ENCODE peak calls at places on chromosomes 5 and 9, in six cellular contexts. One of them, this sample, is unnamed.
A peak's percentile ranks its signal among the peaks of the same experiment; 100 is the strongest.

GRCh38 chr5:72109625-72110024 is 2.4 kb downstream of the MAP1B start:
- DNase-seq in HCT116: no peak
- DNase-seq in fibroblast of lung: no peak
- DNase-seq in dorsolateral prefrontal cortex: peak; percentile 35
- DNase-seq in right atrium auricular region: no peak
- DNase-seq in endodermal cell: no peak
- DNase-seq in this sample: no peak

GRCh38 chr5:148796931-148797330 is 29.5 kb upstream of the ADRB2 start:
- DNase-seq in HCT116: no peak
- DNase-seq in fibroblast of lung: no peak
- DNase-seq in dorsolateral prefrontal cortex: no peak
- DNase-seq in right atrium auricular region: no peak
- DNase-seq in endodermal cell: no peak
- DNase-seq in this sample: no peak

GRCh38 chr9:2722715-2723114 is 5.4 kb downstream of the KCNV2 start:
- DNase-seq in HCT116: no peak
- DNase-seq in fibroblast of lung: peak; percentile 18
- DNase-seq in dorsolateral prefrontal cortex: no peak
- DNase-seq in right atrium auricular region: no peak
- DNase-seq in endodermal cell: no peak
- DNase-seq in this sample: peak; percentile 61

GRCh38 chr9:81575976-81576375 is 113.4 kb downstream of the TLE1 start:
- DNase-seq in HCT116: no peak
- DNase-seq in fibroblast of lung: peak; percentile 48
- DNase-seq in dorsolateral prefrontal cortex: no peak
- DNase-seq in right atrium auricular region: no peak
- DNase-seq in endodermal cell: no peak
- DNase-seq in this sample: no peak

GRCh38 chr9:121680236-121680635 is 28.8 kb downstream of the DAB2IP start:
- DNase-seq in HCT116: no peak
- DNase-seq in fibroblast of lung: no peak
- DNase-seq in dorsolateral prefrontal cortex: no peak
- DNase-seq in right atrium auricular region: no peak
- DNase-seq in endodermal cell: no peak
- DNase-seq in this sample: no peak

GRCh38 chr5:84524491-84524890 is 139.8 kb upstream of the EDIL3 start:
- DNase-seq in HCT116: no peak
- DNase-seq in fibroblast of lung: peak; percentile 54
- DNase-seq in dorsolateral prefrontal cortex: no peak
- DNase-seq in right atrium auricular region: no peak
- DNase-seq in endodermal cell: no peak
- DNase-seq in this sample: no peak

GRCh38 chr5:132270706-132271105 is 13.2 kb downstream of the PDLIM4 start:
- DNase-seq in HCT116: no peak
- DNase-seq in fibroblast of lung: no peak
- DNase-seq in dorsolateral prefrontal cortex: no peak
- DNase-seq in right atrium auricular region: peak; percentile 55
- DNase-seq in endodermal cell: no peak
- DNase-seq in this sample: no peak

GRCh38 chr5:7606840-7607453 is 211.0 kb downstream of the ADCY2 start:
- DNase-seq in HCT116: no peak
- DNase-seq in fibroblast of lung: no peak
- DNase-seq in dorsolateral prefrontal cortex: no peak
- DNase-seq in right atrium auricular region: no peak
- DNase-seq in endodermal cell: peak; percentile 66
- DNase-seq in this sample: no peak

GRCh38 chr9:24602687-24603352 is 57.1 kb upstream of the IZUMO3 start:
- DNase-seq in HCT116: no peak
- DNase-seq in fibroblast of lung: no peak
- DNase-seq in dorsolateral prefrontal cortex: no peak
- DNase-seq in right atrium auricular region: no peak
- DNase-seq in endodermal cell: no peak
- DNase-seq in this sample: no peak

GRCh38 chr9:86485359-86485758 is 131.1 kb upstream of the TUT7 start:
- DNase-seq in HCT116: no peak
- DNase-seq in fibroblast of lung: no peak
- DNase-seq in dorsolateral prefrontal cortex: no peak
- DNase-seq in right atrium auricular region: no peak
- DNase-seq in endodermal cell: no peak
- DNase-seq in this sample: no peak

GRCh38 chr5:6551287-6551954 is 81.4 kb downstream of the NSUN2 start:
- DNase-seq in HCT116: no peak
- DNase-seq in fibroblast of lung: no peak
- DNase-seq in dorsolateral prefrontal cortex: no peak
- DNase-seq in right atrium auricular region: peak; percentile 54
- DNase-seq in endodermal cell: no peak
- DNase-seq in this sample: peak; percentile 83

GRCh38 chr9:109411818-109412352 is 86.2 kb downstream of the PTPN3 start:
- DNase-seq in HCT116: no peak
- DNase-seq in fibroblast of lung: peak; percentile 81
- DNase-seq in dorsolateral prefrontal cortex: no peak
- DNase-seq in right atrium auricular region: no peak
- DNase-seq in endodermal cell: peak; percentile 75
- DNase-seq in this sample: no peak

GRCh38 chr5:12616093-12616492 is 711.8 kb upstream of the CTNND2 start:
- DNase-seq in HCT116: no peak
- DNase-seq in fibroblast of lung: no peak
- DNase-seq in dorsolateral prefrontal cortex: no peak
- DNase-seq in right atrium auricular region: no peak
- DNase-seq in endodermal cell: no peak
- DNase-seq in this sample: no peak

GRCh38 chr5:12611132-12611531 is 706.9 kb upstream of the CTNND2 start:
- DNase-seq in HCT116: no peak
- DNase-seq in fibroblast of lung: no peak
- DNase-seq in dorsolateral prefrontal cortex: no peak
- DNase-seq in right atrium auricular region: no peak
- DNase-seq in endodermal cell: no peak
- DNase-seq in this sample: no peak

GRCh38 chr5:12615141-12615820 is 711.0 kb upstream of the CTNND2 start:
- DNase-seq in HCT116: no peak
- DNase-seq in fibroblast of lung: no peak
- DNase-seq in dorsolateral prefrontal cortex: no peak
- DNase-seq in right atrium auricular region: no peak
- DNase-seq in endodermal cell: no peak
- DNase-seq in this sample: no peak

DNA sequence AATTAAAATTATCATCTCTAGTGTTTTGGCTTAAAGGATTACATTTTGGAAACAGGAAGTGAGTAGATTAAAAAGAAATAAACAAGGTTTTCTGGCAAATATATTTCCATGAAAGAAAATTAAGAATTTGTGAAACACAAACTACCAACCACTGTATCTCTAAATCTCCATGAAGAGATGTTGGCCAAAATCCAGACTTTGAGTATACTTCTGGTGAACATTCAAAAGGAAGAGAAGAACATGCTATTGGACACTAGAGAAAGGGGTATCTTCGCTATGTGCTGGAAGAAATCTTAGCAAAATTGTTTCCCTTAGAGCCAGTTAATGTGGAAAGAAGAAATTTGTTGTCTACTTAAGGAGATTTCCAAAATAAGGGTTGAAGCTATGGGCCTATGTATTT is 710.4 kb upstream of the CTNND2 start:
- DNase-seq in HCT116: no peak
- DNase-seq in fibroblast of lung: no peak
- DNase-seq in dorsolateral prefrontal cortex: no peak
- DNase-seq in right atrium auricular region: no peak
- DNase-seq in endodermal cell: no peak
- DNase-seq in this sample: no peak
- H3K4me3 ChIP-seq in HCT116: no peak overlapping the region
- H3K4me3 ChIP-seq in fibroblast of lung: no peak overlapping the region
- H3K4me3 ChIP-seq in dorsolateral prefrontal cortex: no peak overlapping the region
- H3K4me3 ChIP-seq in right atrium auricular region: no peak overlapping the region
- H3K4me3 ChIP-seq in endodermal cell: no peak overlapping the region
- H3K4me3 ChIP-seq in this sample: no peak overlapping the region

GRCh38 chr9:106286249-106286648 is 576.7 kb upstream of the ZNF462 start:
- DNase-seq in HCT116: no peak
- DNase-seq in fibroblast of lung: peak; percentile 29
- DNase-seq in dorsolateral prefrontal cortex: no peak
- DNase-seq in right atrium auricular region: no peak
- DNase-seq in endodermal cell: peak; percentile 74
- DNase-seq in this sample: no peak
- TF ChIP-seq CTCF in HCT116: peak; percentile 73
- TF ChIP-seq CTCF in fibroblast of lung: no peak
- TF ChIP-seq CTCF in dorsolateral prefrontal cortex: peak; percentile 54
- TF ChIP-seq CTCF in right atrium auricular region: no peak
- TF ChIP-seq CTCF in endodermal cell: peak; percentile 81
- TF ChIP-seq CTCF in this sample: no peak

GRCh38 chr9:135401218-135401617 is 78.4 kb upstream of the PPP1R26 start:
- DNase-seq in HCT116: no peak
- DNase-seq in fibroblast of lung: no peak
- DNase-seq in dorsolateral prefrontal cortex: no peak
- DNase-seq in right atrium auricular region: no peak
- DNase-seq in endodermal cell: no peak
- DNase-seq in this sample: no peak

GRCh38 chr9:135402739-135403695 is 76.6 kb upstream of the PPP1R26 start:
- DNase-seq in HCT116: no peak
- DNase-seq in fibroblast of lung: no peak
- DNase-seq in dorsolateral prefrontal cortex: no peak
- DNase-seq in right atrium auricular region: no peak
- DNase-seq in endodermal cell: no peak
- DNase-seq in this sample: no peak

GRCh38 chr9:135402048-135402738 is 77.4 kb upstream of the PPP1R26 start:
- DNase-seq in HCT116: no peak
- DNase-seq in fibroblast of lung: no peak
- DNase-seq in dorsolateral prefrontal cortex: no peak
- DNase-seq in right atrium auricular region: no peak
- DNase-seq in endodermal cell: no peak
- DNase-seq in this sample: no peak

GRCh38 chr9:135403733-135404450 is 75.7 kb upstream of the PPP1R26 start:
- DNase-seq in HCT116: no peak
- DNase-seq in fibroblast of lung: no peak
- DNase-seq in dorsolateral prefrontal cortex: no peak
- DNase-seq in right atrium auricular region: no peak
- DNase-seq in endodermal cell: no peak
- DNase-seq in this sample: no peak

DNA sequence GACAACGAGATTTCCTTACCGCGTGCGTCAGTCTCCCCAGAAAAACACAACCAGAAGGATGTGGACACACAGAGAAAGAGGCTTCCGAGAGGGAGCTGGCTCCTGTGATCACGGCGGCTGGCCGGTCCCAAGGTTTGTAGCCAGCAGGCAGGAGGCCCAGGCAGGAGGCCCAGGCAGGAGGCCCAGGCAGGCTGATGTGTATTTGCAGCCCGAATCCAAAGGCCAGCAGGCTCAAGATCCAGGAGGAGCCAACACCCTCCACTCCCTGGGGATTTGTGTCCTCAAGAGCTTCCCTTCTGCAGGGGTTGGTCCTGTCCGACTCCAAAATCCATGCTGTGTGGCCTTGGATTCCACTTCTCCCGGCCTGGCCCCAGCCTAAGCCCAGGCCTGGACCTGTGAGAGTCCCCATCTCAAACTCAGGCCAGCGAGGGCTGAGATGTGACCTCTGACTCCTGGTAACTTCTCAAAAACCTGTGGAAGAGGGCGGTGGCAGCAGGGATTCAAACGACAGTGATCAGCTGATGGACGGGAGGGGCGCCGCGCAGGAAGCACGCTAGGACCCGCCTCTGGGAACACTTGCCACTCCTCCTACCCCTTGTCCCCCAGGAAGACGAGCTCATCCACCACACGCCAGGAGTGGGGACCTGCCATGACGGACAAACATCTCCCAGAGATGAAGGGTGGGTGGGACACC is 75.0 kb upstream of the PPP1R26 start:
- DNase-seq in HCT116: no peak
- DNase-seq in fibroblast of lung: no peak
- DNase-seq in dorsolateral prefrontal cortex: no peak
- DNase-seq in right atrium auricular region: no peak
- DNase-seq in endodermal cell: no peak
- DNase-seq in this sample: peak; percentile 32
- H3K4me3 ChIP-seq in HCT116: no peak overlapping the region
- H3K4me3 ChIP-seq in fibroblast of lung: no peak overlapping the region
- H3K4me3 ChIP-seq in dorsolateral prefrontal cortex: no peak overlapping the region
- H3K4me3 ChIP-seq in right atrium auricular region: no peak overlapping the region
- H3K4me3 ChIP-seq in endodermal cell: no peak overlapping the region
- H3K4me3 ChIP-seq in this sample: no peak overlapping the region

GRCh38 chr5:168076561-168076991 is 214.9 kb upstream of the WWC1 start:
- DNase-seq in HCT116: peak; percentile 2
- DNase-seq in fibroblast of lung: peak; percentile 67
- DNase-seq in dorsolateral prefrontal cortex: no peak
- DNase-seq in right atrium auricular region: no peak
- DNase-seq in endodermal cell: peak; percentile 93
- DNase-seq in this sample: peak; percentile 23
- TF ChIP-seq CTCF in HCT116: no peak
- TF ChIP-seq CTCF in fibroblast of lung: peak; percentile 32
- TF ChIP-seq CTCF in dorsolateral prefrontal cortex: no peak
- TF ChIP-seq CTCF in right atrium auricular region: no peak
- TF ChIP-seq CTCF in endodermal cell: peak; percentile 88
- TF ChIP-seq CTCF in this sample: no peak

GRCh38 chr5:142869883-142870282 is 99.7 kb downstream of the ARHGAP26 start:
- DNase-seq in HCT116: no peak
- DNase-seq in fibroblast of lung: peak; percentile 37
- DNase-seq in dorsolateral prefrontal cortex: no peak
- DNase-seq in right atrium auricular region: no peak
- DNase-seq in endodermal cell: no peak
- DNase-seq in this sample: no peak
- H3K4me3 ChIP-seq in HCT116: no peak overlapping the region
- H3K4me3 ChIP-seq in fibroblast of lung: no peak overlapping the region
- H3K4me3 ChIP-seq in dorsolateral prefrontal cortex: no peak overlapping the region
- H3K4me3 ChIP-seq in right atrium auricular region: no peak overlapping the region
- H3K4me3 ChIP-seq in endodermal cell: no peak overlapping the region
- H3K4me3 ChIP-seq in this sample: no peak overlapping the region

DNA sequence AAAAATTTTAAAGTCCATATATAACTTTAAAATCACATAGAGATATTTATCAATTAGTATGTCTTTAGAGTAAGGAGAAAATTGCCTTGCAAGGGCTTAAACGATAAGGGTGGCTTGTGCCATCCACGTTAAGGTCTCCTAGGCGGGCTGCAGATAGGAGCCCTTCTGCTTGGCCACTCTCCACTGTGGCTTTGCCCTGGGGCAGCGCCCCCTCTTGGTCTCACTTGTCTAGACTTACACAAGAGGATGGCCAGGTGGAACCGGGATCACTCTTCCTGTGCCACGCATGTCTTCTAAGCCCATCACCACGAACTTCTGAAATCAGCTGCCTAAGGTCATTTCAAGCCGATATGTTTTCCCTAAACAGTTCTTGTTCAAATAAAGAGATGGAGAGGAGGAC is 2.9 kb downstream of the FPGS start:
- DNase-seq in HCT116: peak; percentile 47
- DNase-seq in fibroblast of lung: peak; percentile 36
- DNase-seq in dorsolateral prefrontal cortex: no peak
- DNase-seq in right atrium auricular region: no peak
- DNase-seq in endodermal cell: peak; percentile 94
- DNase-seq in this sample: no peak
- TF ChIP-seq CTCF in HCT116: no peak
- TF ChIP-seq CTCF in fibroblast of lung: peak; percentile 27
- TF ChIP-seq CTCF in dorsolateral prefrontal cortex: peak; percentile 16
- TF ChIP-seq CTCF in right atrium auricular region: no peak
- TF ChIP-seq CTCF in endodermal cell: peak; percentile 84
- TF ChIP-seq CTCF in this sample: no peak